ENCODE peak calls at places on chromosomes 3 and 15, in four cellular contexts. T, J, A and K are unnamed samples.
A peak's percentile ranks its signal among the peaks of the same experiment; 100 is the strongest.

GRCh38 chr3:10396931-10397330 is 76.0 kb upstream of the SEC13 start:
- DNase-seq in T (no peak), A (no peak), J (no peak), K (no peak)

GRCh38 chr15:39874890-39875549 is 45.0 kb downstream of the GPR176 start:
- DNase-seq in T (peak; percentile 38), J (no peak), A (peak; percentile 10), K (peak; percentile 47)

GRCh38 chr3:149203758-149204157 is 17.9 kb downstream of the CP start:
- DNase-seq in A (no peak), T (no peak), J (no peak), K (no peak)

GRCh38 chr15:79492065-79492464 is 59.9 kb downstream of the MINAR1 start:
- DNase-seq in A (no peak), J (no peak), T (no peak), K (no peak)

GRCh38 chr15:85854345-85855097 is 59.8 kb upstream of the KLHL25 start:
- DNase-seq in T (peak; percentile 75), J (peak; percentile 38), A (peak; percentile 25), K (peak; percentile 84)

GRCh38 chr15:90716976-90717821 is at the start of gene BLM:
- DNase-seq in J (peak; percentile 92), T (peak; percentile 97), A (peak; percentile 95), K (peak; percentile 99)

GRCh38 chr3:161630791-161631190 is 134.2 kb downstream of the OTOL1 start:
- DNase-seq in A (no peak), T (peak; percentile 42), J (no peak), K (peak; percentile 70)

GRCh38 chr3:15443826-15444524 is 16.6 kb downstream of the EAF1 start:
- DNase-seq in A (no peak), T (no peak), J (peak; percentile 93), K (no peak)

GRCh38 chr3:133934073-133934970 is 38.6 kb upstream of the RAB6B start:
- DNase-seq in T (peak; percentile 40), J (no peak), A (no peak), K (no peak)

GRCh38 chr3:23856286-23856685 is 50.5 kb downstream of the UBE2E1 start:
- DNase-seq in J (peak; percentile 55), T (no peak), A (no peak), K (no peak)

GRCh38 chr15:81225161-81225671 is 28.5 kb downstream of the IL16 start:
- DNase-seq in A (no peak), T (no peak), J (no peak), K (no peak)

GRCh38 chr15:25054943-25055342 is 100.2 kb downstream of the SNRPN start:
- DNase-seq in J (no peak), T (no peak), A (no peak), K (no peak)

GRCh38 chr3:101340591-101340990 is 20.2 kb upstream of the IMPG2 start:
- DNase-seq in T (no peak), A (no peak), J (peak; percentile 12), K (no peak)

GRCh38 chr15:64740361-64741170 is 34.8 kb downstream of the RBPMS2 start:
- DNase-seq in J (peak; percentile 39), A (peak; percentile 8), T (peak; percentile 50), K (no peak)

GRCh38 chr15:39605146-39605545 is 24.3 kb downstream of the THBS1 start:
- DNase-seq in J (no peak), A (no peak), T (no peak), K (no peak)

GRCh38 chr3:3552741-3553140 is 246.5 kb upstream of the LRRN1 start:
- DNase-seq in J (peak; percentile 92), T (no peak), A (no peak), K (no peak)

GRCh38 chr3:33664195-33664594 is 53.9 kb downstream of the CLASP2 start:
- DNase-seq in A (no peak), J (peak; percentile 86), T (no peak), K (no peak)

GRCh38 chr3:167723025-167723512 is 11.6 kb downstream of the PDCD10 start:
- DNase-seq in J (no peak), T (no peak), A (no peak), K (peak; percentile 32)

GRCh38 chr3:147574622-147575021 is 165.5 kb downstream of the ZIC1 start:
- DNase-seq in T (no peak), A (no peak), J (no peak), K (no peak)

GRCh38 chr3:5013021-5013906 is 34.0 kb downstream of the BHLHE40 start:
- DNase-seq in J (peak; percentile 62), A (peak; percentile 82), T (peak; percentile 71), K (no peak)

GRCh38 chr3:74106882-74107281 is 482.1 kb upstream of the PDZRN3 start:
- DNase-seq in T (no peak), J (no peak), A (no peak), K (no peak)

GRCh38 chr3:186825294-186825821 is 17.2 kb upstream of the ADIPOQ start:
- DNase-seq in J (peak; percentile 69), A (no peak), T (peak; percentile 62), K (peak; percentile 74)

GRCh38 chr3:55630280-55630920 is 143.3 kb upstream of the WNT5A start:
- DNase-seq in J (no peak), T (no peak), A (no peak), K (peak; percentile 41)

GRCh38 chr3:31210068-31210650 is 315.7 kb upstream of the GADL1 start:
- DNase-seq in J (no peak), T (no peak), A (no peak), K (peak; percentile 71)

GRCh38 chr3:117114517-117115265 is 405.1 kb downstream of the TUSC7 start:
- DNase-seq in T (no peak), A (no peak), J (no peak), K (peak; percentile 54)

GRCh38 chr15:51077565-51078153 is 17.0 kb downstream of the TNFAIP8L3 start:
- DNase-seq in T (peak; percentile 47), J (no peak), A (peak; percentile 47), K (peak; percentile 96)

GRCh38 chr15:81400640-81401236 is 26.7 kb upstream of the TMC3 start:
- DNase-seq in T (peak; percentile 66), A (no peak), J (peak; percentile 39), K (peak; percentile 78)

GRCh38 chr15:87841426-87841998 is 415.0 kb downstream of the NTRK3 start:
- DNase-seq in A (no peak), J (no peak), T (no peak), K (no peak)

GRCh38 chr3:53703630-53704362 is 142.4 kb downstream of the CHDH start:
- DNase-seq in T (no peak), J (no peak), A (no peak), K (no peak)

GRCh38 chr3:149894211-149894610 is 76.5 kb downstream of the PFN2 start:
- DNase-seq in T (no peak), A (no peak), J (peak; percentile 9), K (no peak)

GRCh38 chr15:32993285-32993684 is 201.2 kb downstream of the FMN1 start:
- DNase-seq in J (no peak), A (no peak), T (peak; percentile 11), K (peak; percentile 47)

GRCh38 chr15:78320173-78320572 is 20.0 kb upstream of the CRABP1 start:
- DNase-seq in T (no peak), J (no peak), A (no peak), K (no peak)

GRCh38 chr3:46714728-46715506 is 2.8 kb downstream of the PRSS50 start:
- DNase-seq in J (no peak), T (no peak), A (no peak), K (no peak)

GRCh38 chr3:184781801-184782200 is 30.2 kb upstream of the VPS8 start:
- DNase-seq in J (no peak), A (no peak), T (no peak), K (no peak)

GRCh38 chr3:58025824-58026579 is 17.8 kb downstream of the FLNB start:
- DNase-seq in J (no peak), A (no peak), T (peak; percentile 75), K (no peak)

GRCh38 chr3:58027704-58028317 is 19.6 kb downstream of the FLNB start:
- DNase-seq in J (no peak), A (no peak), T (no peak), K (peak; percentile 59)

GRCh38 chr3:58025406-58025805 is 17.2 kb downstream of the FLNB start:
- DNase-seq in J (no peak), T (no peak), A (no peak), K (no peak)

GRCh38 chr3:58028902-58029301 is 20.7 kb downstream of the FLNB start:
- DNase-seq in A (no peak), T (no peak), J (no peak), K (no peak)

GRCh38 chr3:58026598-58026997 is 18.4 kb downstream of the FLNB start:
- DNase-seq in J (no peak), A (no peak), T (no peak), K (no peak)
- H3K79me2 ChIP-seq in J (peaks cover 97% of the 10 kb centered on the region), A (peaks cover 97% of the 10 kb centered on the region), T (peaks cover 100% of the 10 kb centered on the region), K (peaks cover 100% of the 10 kb centered on the region)

GRCh38 chr3:58062469-58062868 is 54.2 kb downstream of the FLNB start:
- DNase-seq in A (no peak), J (no peak), T (no peak), K (no peak)
- H3K79me2 ChIP-seq in A (peaks cover 98% of the 10 kb centered on the region), J (peaks cover 94% of the 10 kb centered on the region), T (peaks cover 81% of the 10 kb centered on the region), K (peaks cover 98% of the 10 kb centered on the region)

GRCh38 chr3:69095636-69096035 is 10.9 kb downstream of the ARL6IP5 start:
- DNase-seq in J (no peak), T (no peak), A (no peak), K (no peak)
- H3K79me2 ChIP-seq in J (peaks cover 81% of the 10 kb centered on the region), T (peaks cover 70% of the 10 kb centered on the region), A (peaks cover 23% of the 10 kb centered on the region), K (peaks cover 9% of the 10 kb centered on the region)

GRCh38 chr3:128113817-128114794 is 9.5 kb downstream of the RUVBL1 start:
- DNase-seq in A (no peak), T (no peak), J (no peak), K (no peak)

GRCh38 chr3:128107809-128108208 is 15.8 kb downstream of the RUVBL1 start:
- DNase-seq in A (no peak), T (no peak), J (peak; percentile 14), K (no peak)

GRCh38 chr3:128111147-128111546 is 12.5 kb downstream of the RUVBL1 start:
- DNase-seq in T (no peak), A (no peak), J (no peak), K (no peak)

GRCh38 chr3:128112406-128112968 is 11.1 kb downstream of the RUVBL1 start:
- DNase-seq in J (peak; percentile 88), T (peak; percentile 39), A (peak; percentile 62), K (no peak)
- H3K79me2 ChIP-seq in J (peaks cover 26% of the 10 kb centered on the region), T (peaks cover 4% of the 10 kb centered on the region), A (peaks cover 38% of the 10 kb centered on the region), K (peaks cover 88% of the 10 kb centered on the region)

GRCh38 chr3:129878355-129878754 is 15.2 kb downstream of the TMCC1 start:
- DNase-seq in T (no peak), A (peak; percentile 7), J (no peak), K (no peak)

GRCh38 chr3:129881261-129881660 is 12.2 kb downstream of the TMCC1 start:
- DNase-seq in T (no peak), A (no peak), J (no peak), K (no peak)
- H3K79me2 ChIP-seq in T (peaks cover 96% of the 10 kb centered on the region), A (peaks cover 56% of the 10 kb centered on the region), J (peaks cover 21% of the 10 kb centered on the region), K (peaks cover 79% of the 10 kb centered on the region)

DNA sequence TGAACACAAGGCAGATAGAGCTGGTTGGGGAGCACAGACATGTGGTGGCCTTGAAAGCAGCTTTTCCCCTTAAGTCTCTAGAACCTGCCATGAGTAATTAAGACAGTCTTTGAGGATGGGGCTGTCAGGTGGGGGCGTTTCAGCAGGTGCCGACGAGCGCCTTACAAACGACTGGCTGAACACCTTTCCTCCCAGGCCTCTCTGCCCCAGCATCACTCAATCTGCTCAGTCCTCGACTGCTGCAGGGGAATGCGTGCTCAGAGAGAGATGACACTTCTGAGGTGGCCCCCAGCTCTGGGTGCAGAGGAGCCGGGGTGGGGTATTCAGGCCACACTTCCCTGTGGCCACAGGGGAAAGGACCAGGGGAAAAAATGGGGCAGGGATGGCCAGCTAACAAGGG is 8.1 kb upstream of the NCKIPSD start:
- DNase-seq in T (no peak), J (no peak), A (no peak), K (no peak)
- H3K79me2 ChIP-seq in T (peaks cover 84% of the 10 kb centered on the region), J (peaks cover 84% of the 10 kb centered on the region), A (peaks cover 46% of the 10 kb centered on the region), K (peaks cover 60% of the 10 kb centered on the region)